ENCODE peak calls at places on chromosomes 1 and 21, in nine cellular contexts. D is stimulated activated CD4-positive, alpha-beta T cell treated with anti-CD3 and anti-CD28 coated beads, Interleukin-1b, Interleukin-23, amount 100 ng/mL, for 24 hours; Y is cardiac septum; Q is stimulated activated naive CD4-positive, alpha-beta T cell; G is epithelial cell of esophagus; A is effector CD8-positive, alpha-beta T cell; T is A549; S is HFF-Myc; W is endothelial cell. I is an unnamed sample.

GRCh38 chr1:168488153-168488552 is 55.6 kb downstream of the XCL2 start:
- DNase-seq in D (no peak), Y (no peak), Q (no peak), G (peak), A (no peak), T (no peak), S (peak), W (no peak), I (peak)

GRCh38 chr1:239956230-239956629 is 135.5 kb upstream of the FMN2 start:
- DNase-seq in D (no peak), Y (no peak), Q (no peak), G (no peak), A (no peak), T (no peak), S (no peak), W (no peak), I (no peak)

GRCh38 chr1:109615879-109616278 is 3.5 kb downstream of the GNAT2 start:
- DNase-seq in D (no peak), Y (no peak), Q (no peak), G (no peak), A (no peak), T (no peak), S (no peak), W (no peak), I (peak)

GRCh38 chr1:20037877-20038276 is 32.1 kb upstream of the PLA2G5 start:
- DNase-seq in D (no peak), Y (no peak), Q (no peak), G (peak), A (no peak), T (no peak), S (no peak), W (no peak), I (peak)

GRCh38 chr1:93585059-93585966 is 96.3 kb downstream of the BCAR3 start:
- DNase-seq in D (no peak), Y (peak), Q (no peak), G (peak), A (no peak), T (peak), S (no peak), W (no peak), I (no peak)

GRCh38 chr1:118081387-118081786 is 103.6 kb downstream of the SPAG17 start:
- DNase-seq in D (no peak), Y (no peak), Q (no peak), G (no peak), A (no peak), T (no peak), S (no peak), W (no peak), I (no peak)

GRCh38 chr21:29166853-29167252 is 36.4 kb downstream of the MAP3K7CL start:
- DNase-seq in D (no peak), Y (no peak), Q (no peak), G (no peak), A (no peak), T (no peak), S (no peak), W (no peak), I (no peak)

GRCh38 chr1:209797978-209798639 is 7.8 kb downstream of the IRF6 start:
- DNase-seq in D (no peak), Y (no peak), Q (no peak), G (no peak), A (no peak), T (no peak), S (no peak), W (no peak), I (no peak)

GRCh38 chr1:57796609-57797008 is 372.7 kb upstream of the DAB1 start:
- DNase-seq in D (no peak), Y (no peak), Q (no peak), G (peak), A (no peak), T (peak), S (peak), W (no peak), I (no peak)

GRCh38 chr1:227356582-227357228 is 38.4 kb upstream of the CDC42BPA start:
- DNase-seq in D (no peak), Y (no peak), Q (no peak), G (peak), A (no peak), T (peak), S (no peak), W (no peak), I (no peak)

GRCh38 chr21:37554661-37555379 is 188.2 kb downstream of the DYRK1A start:
- DNase-seq in D (no peak), Y (no peak), Q (no peak), G (no peak), A (no peak), T (no peak), S (no peak), W (no peak), I (no peak)

GRCh38 chr1:233972951-233973635 is 68.6 kb downstream of the SLC35F3 start:
- DNase-seq in D (no peak), Y (no peak), Q (no peak), G (no peak), A (no peak), T (peak), S (peak), W (no peak), I (peak)

GRCh38 chr1:230197644-230198567 is 130.9 kb downstream of the GALNT2 start:
- DNase-seq in D (no peak), Y (no peak), Q (no peak), G (no peak), A (no peak), T (no peak), S (no peak), W (no peak), I (no peak)

GRCh38 chr1:69671363-69672010 is 103.8 kb downstream of the LRRC7 start:
- DNase-seq in D (no peak), Y (no peak), Q (no peak), G (no peak), A (no peak), T (no peak), S (no peak), W (no peak), I (no peak)

GRCh38 chr1:66563094-66563800 is 29.3 kb downstream of the SGIP1 start:
- DNase-seq in D (no peak), Y (no peak), Q (no peak), G (peak), A (no peak), T (peak), S (peak), W (no peak), I (peak)

GRCh38 chr1:53278294-53278693 is 40.0 kb upstream of the MAGOH start:
- DNase-seq in D (peak), Y (no peak), Q (peak), G (peak), A (peak), T (peak), S (no peak), W (peak), I (no peak)

GRCh38 chr1:230401096-230401495 is 25.0 kb downstream of the PGBD5 start:
- DNase-seq in D (no peak), Y (no peak), Q (no peak), G (no peak), A (no peak), T (no peak), S (no peak), W (no peak), I (no peak)

GRCh38 chr1:11918779-11919519 is 7.3 kb downstream of the KIAA2013 start:
- DNase-seq in D (no peak), Y (peak), Q (no peak), G (peak), A (no peak), T (peak), S (no peak), W (no peak), I (peak)

GRCh38 chr1:231423648-231424047 is 1.6 kb upstream of the EGLN1 start:
- DNase-seq in D (no peak), Y (no peak), Q (no peak), G (peak), A (no peak), T (peak), S (no peak), W (no peak), I (peak)

GRCh38 chr1:84000954-84001495 is 2.1 kb upstream of the TTLL7 start:
- DNase-seq in D (no peak), Y (no peak), Q (no peak), G (no peak), A (no peak), T (no peak), S (no peak), W (no peak), I (peak)

GRCh38 chr1:22218618-22219250 is 75.8 kb upstream of the WNT4 start:
- DNase-seq in D (no peak), Y (no peak), Q (no peak), G (no peak), A (no peak), T (no peak), S (no peak), W (no peak), I (no peak)

GRCh38 chr1:108574008-108574407 is 14.1 kb downstream of the EEIG2 start:
- DNase-seq in D (no peak), Y (no peak), Q (no peak), G (no peak), A (no peak), T (no peak), S (no peak), W (no peak), I (no peak)

GRCh38 chr1:37017737-37018136 is 16.6 kb downstream of the GRIK3 start:
- DNase-seq in D (no peak), Y (no peak), Q (no peak), G (no peak), A (no peak), T (no peak), S (no peak), W (no peak), I (no peak)

GRCh38 chr1:187047298-187047697 is 218.5 kb downstream of the PLA2G4A start:
- DNase-seq in D (no peak), Y (no peak), Q (no peak), G (no peak), A (no peak), T (no peak), S (no peak), W (no peak), I (no peak)

GRCh38 chr1:81590171-81590570 is 210.6 kb upstream of the ADGRL2 start:
- DNase-seq in D (no peak), Y (no peak), Q (no peak), G (peak), A (no peak), T (no peak), S (no peak), W (no peak), I (no peak)

GRCh38 chr21:15627011-15627410 is 102.8 kb upstream of the USP25 start:
- DNase-seq in D (no peak), Y (no peak), Q (no peak), G (no peak), A (no peak), T (no peak), S (no peak), W (no peak), I (no peak)

GRCh38 chr1:58577676-58578073 is 623 bp upstream of the TACSTD2 start:
- DNase-seq in D (no peak), Y (no peak), Q (no peak), G (no peak), A (no peak), T (no peak), S (no peak), W (no peak), I (no peak)

I was measured in fibroblast of villous mesenchyme.